ENCODE peak calls at places on chromosomes 6 and 20, in eight cellular contexts. W is aorta; Q is tibial nerve; J is A549; D is CD8-positive, alpha-beta T cell; M is heart left ventricle; Y is mesendoderm; T is fibroblast of lung. S is an unnamed sample.

GRCh38 chr20:55953201-55953600 is 52.1 kb downstream of the CBLN4 start:
- DNase-seq in J (no peak), D (no peak), T (no peak), Q (no peak), Y (no peak), W (no peak), M (no peak), S (no peak)

GRCh38 chr6:46175446-46175845 is 4.7 kb upstream of the ENPP5 start:
- DNase-seq in T (no peak), D (no peak), Q (no peak), J (no peak), M (no peak), W (no peak), Y (no peak), S (no peak)

GRCh38 chr6:42451595-42452170 is at the start of gene TRERF1:
- DNase-seq in T (peak; percentile 78), M (peak; percentile 73), Y (peak; percentile 93), J (peak; percentile 55), W (peak; percentile 72), D (peak; percentile 42), Q (peak; percentile 43), S (peak; percentile 45)

GRCh38 chr6:151059612-151060095 is 180.1 kb upstream of the AKAP12 start:
- DNase-seq in Y (no peak), M (no peak), Q (no peak), J (no peak), T (no peak), W (no peak), D (no peak), S (no peak)

GRCh38 chr6:163573503-163574179 is 159.1 kb downstream of the QKI start:
- DNase-seq in Y (peak; percentile 42), D (no peak), T (no peak), M (no peak), Q (no peak), W (no peak), J (no peak), S (no peak)

GRCh38 chr6:17281100-17281496 is at the start of gene RBM24:
- DNase-seq in J (no peak), Y (peak; percentile 89), T (peak; percentile 80), W (peak; percentile 76), Q (peak; percentile 37), D (no peak), M (peak; percentile 66), S (peak; percentile 74)

GRCh38 chr20:12064540-12064939 is 146.8 kb downstream of the BTBD3 start:
- DNase-seq in T (no peak), W (no peak), M (no peak), Y (no peak), D (no peak), Q (no peak), J (no peak), S (no peak)

GRCh38 chr20:3328501-3328900 is 79.0 kb downstream of the DNAAF9 start:
- DNase-seq in J (no peak), D (no peak), Q (no peak), Y (no peak), W (no peak), M (no peak), T (no peak), S (no peak)

GRCh38 chr20:4026093-4026601 is 10.8 kb upstream of the RNF24 start:
- DNase-seq in M (no peak), T (peak; percentile 84), D (no peak), Y (peak; percentile 84), W (no peak), J (peak; percentile 36), Q (no peak), S (no peak)

GRCh38 chr20:44701116-44701865 is 13.9 kb upstream of the CCN5 start:
- DNase-seq in D (no peak), W (no peak), J (no peak), Y (peak; percentile 71), T (no peak), M (peak; percentile 52), Q (no peak), S (no peak)
- H3K4me1 ChIP-seq in D (no peaks in the 10 kb centered on the region), W (no peaks in the 10 kb centered on the region), J (peaks cover 47% of the 10 kb centered on the region), Y (no peaks in the 10 kb centered on the region), T (peaks cover 34% of the 10 kb centered on the region), M (peaks cover 32% of the 10 kb centered on the region), Q (peaks cover 72% of the 10 kb centered on the region), S (no peaks in the 10 kb centered on the region)

DNA sequence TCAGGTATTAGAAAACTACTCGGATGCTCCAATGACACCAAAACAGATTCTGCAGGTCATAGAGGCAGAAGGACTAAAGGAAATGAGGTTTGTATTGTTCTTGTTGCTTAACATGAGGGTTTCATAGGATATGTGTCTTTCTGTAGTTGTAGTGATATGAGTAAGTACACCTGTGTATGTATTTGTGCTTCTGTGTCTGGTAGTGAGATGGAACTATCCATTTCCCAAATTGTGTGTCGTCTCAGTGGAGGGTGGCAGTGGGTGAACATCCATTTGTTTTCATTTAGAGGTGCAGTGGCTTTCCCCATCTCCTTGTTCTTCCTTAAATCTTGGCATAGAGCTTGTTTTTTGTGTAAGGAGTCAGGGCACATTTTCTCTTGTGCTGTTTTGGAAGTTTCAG is 8.2 kb downstream of the ASXL1 start:
- DNase-seq in W (no peak), Y (no peak), D (no peak), J (no peak), M (no peak), T (no peak), Q (no peak), S (no peak)
- H3K4me1 ChIP-seq in W (no peaks in the 10 kb centered on the region), Y (no peaks in the 10 kb centered on the region), D (peaks cover 57% of the 10 kb centered on the region), J (peaks cover 63% of the 10 kb centered on the region), M (peaks cover 22% of the 10 kb centered on the region), T (peaks cover 7% of the 10 kb centered on the region), Q (peaks cover 83% of the 10 kb centered on the region), S (no peaks in the 10 kb centered on the region)

GRCh38 chr20:16974080-16974854 is 226.1 kb downstream of the OTOR start:
- DNase-seq in W (peak; percentile 36), T (no peak), D (no peak), Q (no peak), J (no peak), Y (no peak), M (no peak), S (no peak)
- H3K4me1 ChIP-seq in W (no peaks in the 10 kb centered on the region), T (no peaks in the 10 kb centered on the region), D (no peaks in the 10 kb centered on the region), Q (peaks cover 8% of the 10 kb centered on the region), J (no peaks in the 10 kb centered on the region), Y (no peaks in the 10 kb centered on the region), M (no peaks in the 10 kb centered on the region), S (no peaks in the 10 kb centered on the region)

GRCh38 chr20:50520222-50520877 is 10.2 kb downstream of the PTPN1 start:
- DNase-seq in D (no peak), T (no peak), Q (no peak), Y (no peak), M (no peak), W (no peak), J (no peak), S (no peak)

GRCh38 chr20:50519036-50519780 is 9.0 kb downstream of the PTPN1 start:
- DNase-seq in W (no peak), Y (no peak), M (no peak), Q (no peak), T (no peak), D (no peak), J (no peak), S (no peak)

GRCh38 chr20:50521709-50522674 is 11.8 kb downstream of the PTPN1 start:
- DNase-seq in D (no peak), Q (no peak), M (no peak), W (no peak), J (no peak), Y (no peak), T (no peak), S (no peak)

GRCh38 chr20:50523552-50524167 is 13.5 kb downstream of the PTPN1 start:
- DNase-seq in Q (no peak), Y (no peak), T (no peak), J (no peak), W (no peak), M (no peak), D (no peak), S (no peak)

GRCh38 chr20:50521221-50521642 is 11.0 kb downstream of the PTPN1 start:
- DNase-seq in W (no peak), Y (no peak), D (no peak), M (no peak), J (no peak), T (no peak), Q (no peak), S (no peak)
- H3K4me1 ChIP-seq in W (peaks cover 1% of the 10 kb centered on the region), Y (no peaks in the 10 kb centered on the region), D (peaks cover 80% of the 10 kb centered on the region), M (peaks cover 23% of the 10 kb centered on the region), J (peaks cover 11% of the 10 kb centered on the region), T (peaks cover 6% of the 10 kb centered on the region), Q (peaks cover 71% of the 10 kb centered on the region), S (peaks cover 18% of the 10 kb centered on the region)

GRCh38 chr20:63678667-63679465 is 17.6 kb upstream of the TNFRSF6B start:
- DNase-seq in D (no peak), J (no peak), Q (no peak), Y (no peak), M (no peak), W (peak; percentile 45), T (no peak), S (no peak)
- H3K4me1 ChIP-seq in D (no peaks in the 10 kb centered on the region), J (peaks cover 24% of the 10 kb centered on the region), Q (peaks cover 16% of the 10 kb centered on the region), Y (no peaks in the 10 kb centered on the region), M (peaks cover 13% of the 10 kb centered on the region), W (no peaks in the 10 kb centered on the region), T (peaks cover 11% of the 10 kb centered on the region), S (no peaks in the 10 kb centered on the region)

DNA sequence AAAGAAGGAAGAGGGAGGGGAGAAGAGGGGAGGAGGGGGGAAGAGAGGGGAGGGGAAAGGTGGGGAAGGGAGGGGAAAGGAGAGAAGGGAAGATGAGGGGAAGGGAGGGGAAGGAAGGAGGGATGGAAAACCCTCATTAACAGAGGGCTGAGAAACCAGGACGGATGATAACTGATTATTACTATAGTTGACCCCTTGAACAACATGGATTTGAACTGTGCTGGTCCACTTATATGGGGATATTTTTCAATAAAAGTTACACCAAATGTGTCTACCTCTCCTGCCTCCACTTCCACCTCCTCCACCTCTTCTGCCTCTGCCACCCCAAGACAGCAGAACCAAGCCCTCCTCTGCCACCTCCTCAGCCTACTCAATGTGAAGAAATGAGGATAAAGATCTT is 184.1 kb upstream of the ARID1B start:
- DNase-seq in D (no peak), Y (no peak), Q (no peak), J (no peak), W (no peak), T (no peak), M (no peak), S (no peak)
- H3K4me1 ChIP-seq in D (no peaks in the 10 kb centered on the region), Y (no peaks in the 10 kb centered on the region), Q (peaks cover 2% of the 10 kb centered on the region), J (no peaks in the 10 kb centered on the region), W (no peaks in the 10 kb centered on the region), T (no peaks in the 10 kb centered on the region), M (no peaks in the 10 kb centered on the region), S (no peaks in the 10 kb centered on the region)